ENCODE peak calls at places on chromosomes 12 and 14, in six cellular contexts. K, H, N, F, B and E are unnamed samples.

GRCh38 chr12:49369723-49370145 is 2.5 kb downstream of the SPATS2 start:
- DNase-seq in H (peak; percentile 58), F (peak; percentile 48), N (no peak), K (peak; percentile 73), B (peak; percentile 76), E (no peak)

GRCh38 chr12:91985002-91985767 is 160.5 kb downstream of the BTG1 start:
- DNase-seq in F (no peak), H (peak; percentile 13), K (no peak), B (no peak), N (no peak), E (no peak)

GRCh38 chr12:80846930-80847329 is 90.8 kb downstream of the LIN7A start:
- DNase-seq in F (no peak), H (no peak), N (no peak), K (peak; percentile 50), B (no peak), E (no peak)

GRCh38 chr14:45135181-45135580 is 549 bp upstream of the FANCM start:
- DNase-seq in F (no peak), B (no peak), K (no peak), N (no peak), H (no peak), E (no peak)

GRCh38 chr14:88840926-88841325 is 16.5 kb downstream of the TTC8 start:
- DNase-seq in H (no peak), K (peak; percentile 10), F (no peak), B (no peak), N (no peak), E (no peak)

GRCh38 chr14:22502007-22502406 is 87.0 kb downstream of the DAD1 start:
- DNase-seq in H (no peak), B (no peak), F (no peak), K (no peak), N (no peak), E (no peak)

GRCh38 chr12:107385518-107385917 is 292.2 kb upstream of the CRY1 start:
- DNase-seq in B (no peak), N (no peak), F (no peak), H (no peak), K (peak; percentile 24), E (no peak)

GRCh38 chr14:71338153-71338552 is 430.9 kb downstream of the PCNX1 start:
- DNase-seq in B (no peak), H (no peak), F (no peak), N (no peak), K (no peak), E (no peak)

GRCh38 chr14:88384653-88385205 is 728 bp upstream of the SPATA7 start:
- DNase-seq in F (no peak), H (no peak), K (no peak), N (peak; percentile 11), B (no peak), E (no peak)

GRCh38 chr12:110244372-110244771 is 36.7 kb upstream of the ATP2A2 start:
- DNase-seq in K (no peak), F (no peak), N (no peak), H (no peak), B (no peak), E (no peak)

GRCh38 chr14:61322011-61322798 is 826 bp downstream of the PRKCH start:
- DNase-seq in N (no peak), H (no peak), F (peak; percentile 83), B (peak; percentile 71), K (peak; percentile 43), E (no peak)

GRCh38 chr12:42306297-42306696 is 19.6 kb downstream of the ZCRB1 start:
- DNase-seq in N (no peak), B (no peak), F (no peak), H (no peak), K (no peak), E (no peak)

GRCh38 chr12:116919706-116920485 is 9.1 kb downstream of the FBXW8 start:
- DNase-seq in K (no peak), N (no peak), B (no peak), F (no peak), H (peak; percentile 16), E (no peak)

GRCh38 chr12:127113945-127114344 is 1153.0 kb upstream of the TMEM132C start:
- DNase-seq in H (no peak), F (no peak), K (peak; percentile 9), N (no peak), B (peak; percentile 67), E (no peak)

DNA sequence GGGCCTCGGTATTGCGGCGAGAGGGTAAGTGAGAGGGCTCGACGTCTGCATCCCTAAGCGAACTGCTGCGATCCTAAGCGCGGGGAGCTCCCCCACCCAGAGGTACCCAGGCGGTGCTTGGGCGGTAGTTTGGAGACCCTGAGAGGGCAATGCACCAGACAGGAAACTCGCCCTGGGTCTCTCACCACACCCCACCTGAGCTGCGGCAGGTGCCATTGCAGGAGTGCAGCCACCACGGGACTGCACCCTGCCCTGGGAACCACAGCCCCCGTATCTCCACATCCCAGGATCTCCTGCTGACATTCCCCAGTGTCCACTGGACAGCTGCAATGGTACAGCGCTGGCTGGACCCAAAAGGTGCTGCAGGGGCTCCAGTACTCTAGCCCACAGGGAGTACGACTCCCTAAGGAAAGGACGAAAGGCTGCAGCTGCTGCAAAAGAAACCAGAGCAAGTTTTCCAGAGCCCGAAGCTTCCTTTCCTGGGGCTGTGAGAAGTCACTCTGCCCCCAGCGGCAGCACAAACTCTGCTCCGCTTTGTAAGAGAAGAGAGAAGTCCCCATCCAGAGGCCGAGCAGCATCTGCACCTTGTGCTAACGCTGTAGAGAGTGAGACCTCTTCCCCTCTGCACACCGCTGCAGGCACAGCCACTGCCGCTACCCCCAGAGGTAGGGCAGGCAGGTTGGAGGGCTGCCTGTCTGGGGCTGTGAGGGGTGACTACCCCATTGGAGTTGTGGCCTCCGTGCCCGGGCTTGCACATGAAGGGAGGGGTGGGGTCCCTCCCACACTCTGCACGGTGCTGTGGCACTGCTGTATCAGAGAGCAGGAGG is 31.1 kb upstream of the MON2 start:
- DNase-seq in F (peak; percentile 64), N (peak; percentile 19), H (peak; percentile 52), B (peak; percentile 94), K (peak; percentile 90), E (no peak)
- TF ChIP-seq CTCF in F (peak; percentile 41), N (no peak), H (peak; percentile 78), B (peak; percentile 80), K (peak; percentile 69), E (peak; percentile 35)

DNA sequence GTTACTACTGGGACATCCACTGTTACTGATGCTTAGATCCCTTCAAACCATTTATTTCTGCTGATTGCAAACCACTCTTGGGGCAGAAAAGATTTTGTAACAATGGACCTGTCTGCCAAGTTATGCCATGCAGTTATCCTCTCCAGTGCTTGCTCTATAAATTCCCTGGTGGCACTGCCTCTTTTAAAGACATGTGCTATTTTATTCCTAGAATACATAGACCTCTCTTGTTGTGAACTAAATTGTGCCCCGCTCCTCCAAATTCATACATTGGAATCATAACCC is 708.6 kb upstream of the FOXG1 start:
- DNase-seq in K (no peak), H (no peak), N (no peak), B (no peak), F (no peak), E (no peak)
- H3K4me3 ChIP-seq in K (no peak overlapping the region), H (no peak overlapping the region), N (no peak overlapping the region), B (no peak overlapping the region), F (no peak overlapping the region), E (peak overlapping the region; percentile 62)

GRCh38 chr12:12265035-12265434 is 1.8 kb downstream of the LRP6 start:
- DNase-seq in B (no peak), N (no peak), K (no peak), F (no peak), H (no peak), E (no peak)
- H3K27ac ChIP-seq in B (no peak overlapping the region), N (peak overlapping the region; percentile 100), K (no peak overlapping the region), F (peak overlapping the region; percentile 99), H (no peak overlapping the region), E (peak overlapping the region; percentile 99)

GRCh38 chr12:57904848-57905811 is 36.2 kb upstream of the ATP23 start:
- DNase-seq in F (peak; percentile 88), B (peak; percentile 99), H (peak; percentile 92), N (peak; percentile 77), K (peak; percentile 97), E (peak; percentile 86)
- TF ChIP-seq CTCF in F (peak; percentile 100), B (peak; percentile 100), H (peak; percentile 100), N (peak; percentile 100), K (peak; percentile 100), E (peak; percentile 99)

GRCh38 chr14:90816686-90817436 is 631 bp upstream of the TTC7B start:
- DNase-seq in K (no peak), H (no peak), F (no peak), B (no peak), N (no peak), E (no peak)

GRCh38 chr14:90814806-90815566 is 1.2 kb downstream of the TTC7B start:
- DNase-seq in B (no peak), F (no peak), N (no peak), H (no peak), K (no peak), E (no peak)

GRCh38 chr14:90818715-90819114 is 2.5 kb upstream of the TTC7B start:
- DNase-seq in F (no peak), B (no peak), H (no peak), N (no peak), K (no peak), E (no peak)

GRCh38 chr14:90815817-90816662 is at the start of gene TTC7B:
- DNase-seq in F (peak; percentile 54), B (peak; percentile 87), H (no peak), N (peak; percentile 31), K (peak; percentile 72), E (no peak)

DNA sequence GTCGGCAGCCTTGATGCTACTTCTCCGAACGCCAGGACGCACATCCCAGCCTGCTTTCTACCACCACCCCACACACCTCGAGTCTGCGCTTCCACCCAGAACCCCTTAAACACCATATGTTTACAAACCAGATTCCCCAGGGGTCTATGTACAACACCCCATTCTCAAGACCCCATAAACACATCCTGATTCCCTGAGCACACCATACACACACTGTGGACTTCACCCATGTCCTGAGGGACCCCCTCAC is 738 bp downstream of the TTC7B start:
- DNase-seq in N (no peak), B (no peak), F (no peak), K (no peak), H (no peak), E (no peak)
- H3K4me3 ChIP-seq in N (peak overlapping the region; percentile 81), B (peak overlapping the region; percentile 90), F (peak overlapping the region; percentile 72), K (peak overlapping the region; percentile 69), H (peak overlapping the region; percentile 70), E (peak overlapping the region; percentile 91)

DNA sequence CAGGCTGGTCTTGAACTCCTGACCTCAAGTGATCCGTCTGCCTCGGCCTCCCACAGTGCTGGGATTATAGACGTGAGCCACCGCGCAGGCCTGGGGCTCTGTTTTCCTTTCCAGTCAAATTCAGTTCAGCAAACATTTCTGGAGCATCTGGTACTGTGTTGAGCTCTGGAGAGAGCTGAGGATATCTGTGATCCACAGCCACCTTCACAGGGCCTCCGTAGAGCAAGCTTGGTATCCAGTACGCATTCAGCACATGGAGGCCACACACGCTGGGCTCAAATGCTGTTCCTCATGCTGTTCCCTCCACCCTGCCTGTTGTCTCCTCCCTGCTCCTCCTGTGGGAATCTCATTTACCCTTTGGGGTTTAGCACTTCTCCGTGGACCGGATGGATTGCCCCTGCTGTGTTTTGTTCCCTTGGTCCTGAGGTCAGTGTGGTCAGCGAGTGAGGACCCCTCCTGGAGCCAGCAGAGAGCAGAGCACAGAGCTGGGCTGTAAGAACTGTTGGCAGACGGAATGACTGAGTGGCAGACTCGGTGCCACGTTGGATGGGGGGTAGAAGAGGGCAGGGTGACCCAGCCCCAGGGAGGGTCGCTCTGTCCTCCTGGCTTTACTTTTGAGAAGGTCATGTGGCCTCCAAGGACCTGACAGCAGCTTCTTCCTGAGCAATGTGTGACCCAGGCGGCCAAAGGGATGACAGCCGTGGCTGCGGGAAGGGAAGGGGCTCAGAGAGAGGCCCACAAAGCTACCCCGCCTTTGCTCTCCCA is 891 bp downstream of the RPS6KL1 start:
- DNase-seq in N (no peak), K (no peak), H (no peak), B (no peak), F (no peak), E (peak; percentile 64)
- H3K27ac ChIP-seq in N (no peak overlapping the region), K (no peak overlapping the region), H (peak overlapping the region; percentile 50), B (no peak overlapping the region), F (no peak overlapping the region), E (peak overlapping the region; percentile 82)

GRCh38 chr14:65255583-65256443 is 153.5 kb upstream of the MAX start:
- DNase-seq in N (no peak), F (peak; percentile 77), B (peak; percentile 95), K (peak; percentile 94), H (no peak), E (no peak)
- TF ChIP-seq CTCF in N (no peak), F (peak; percentile 24), B (peak; percentile 49), K (peak; percentile 25), H (no peak), E (no peak)